ENCODE peak calls at places on chromosome 3, in six cellular contexts. Y, E, U, J, S and T are unnamed samples.
A peak's percentile ranks its signal among the peaks of the same experiment; 100 is the strongest.

GRCh38 chr3:32376098-32376497 is 15.6 kb upstream of the CMTM7 start:
- DNase-seq in Y (no peak), E (no peak), U (no peak), J (no peak), S (no peak), T (no peak)

GRCh38 chr3:127177226-127177625 is 15.7 kb upstream of the PRR23E start:
- DNase-seq in Y (no peak), E (peak; percentile 25), U (no peak), J (no peak), S (no peak), T (no peak)

GRCh38 chr3:5055352-5056004 is 66.6 kb upstream of the ARL8B start:
- DNase-seq in Y (no peak), E (no peak), U (no peak), J (no peak), S (no peak), T (no peak)

GRCh38 chr3:177446160-177446559 is 248.9 kb upstream of the TBL1XR1 start:
- DNase-seq in Y (no peak), E (no peak), U (no peak), J (no peak), S (no peak), T (no peak)

GRCh38 chr3:98977520-98977919 is 76.0 kb upstream of the DCBLD2 start:
- DNase-seq in Y (no peak), E (peak; percentile 99), U (no peak), J (no peak), S (no peak), T (no peak)

GRCh38 chr3:194985031-194985578 is 285.9 kb downstream of the XXYLT1 start:
- DNase-seq in Y (no peak), E (no peak), U (no peak), J (peak; percentile 69), S (no peak), T (no peak)

GRCh38 chr3:112391648-112392047 is 58.7 kb downstream of the CD200 start:
- DNase-seq in Y (peak; percentile 6), E (no peak), U (no peak), J (no peak), S (no peak), T (no peak)

GRCh38 chr3:167394003-167394402 is 13.9 kb upstream of the ZBBX start:
- DNase-seq in Y (no peak), E (no peak), U (no peak), J (no peak), S (no peak), T (no peak)

GRCh38 chr3:30162579-30162978 is 443.8 kb upstream of the TGFBR2 start:
- DNase-seq in Y (peak; percentile 6), E (peak; percentile 96), U (no peak), J (no peak), S (no peak), T (no peak)

GRCh38 chr3:48664313-48664644 is 1.6 kb upstream of the CELSR3 start:
- DNase-seq in Y (no peak), E (no peak), U (no peak), J (no peak), S (no peak), T (no peak)

GRCh38 chr3:65019412-65020093 is 331.8 kb upstream of the ADAMTS9 start:
- DNase-seq in Y (no peak), E (no peak), U (no peak), J (no peak), S (no peak), T (no peak)